ENCODE peak calls at places on chromosomes 6 and 20, in eight cellular contexts. V is SK-MEL-5; E is stimulated activated effector memory CD8-positive, alpha-beta T cell treated with anti-CD3 and anti-CD28 coated beads, Interleukin-12 subunit alpha, Interleukin-12 subunit beta, amount 100 ng/mL, for 72 hours; O is stromal cell of bone marrow; S is A549; N is EL; J is stomach; F is ACHN. Z is an unnamed sample.

GRCh38 chr20:57509665-57510237 is 15.2 kb downstream of the CTCFL start:
- DNase-seq in V (peak; percentile 70), E (no peak), O (no peak), S (peak; percentile 68), N (peak; percentile 43), J (peak; percentile 32), F (peak; percentile 31), Z (peak; percentile 65)

GRCh38 chr6:87274660-87275273 is 47.6 kb upstream of the SMIM8 start:
- DNase-seq in V (no peak), E (no peak), O (peak; percentile 34), S (no peak), N (peak; percentile 58), J (no peak), F (no peak), Z (no peak)

GRCh38 chr6:137830562-137830961 is 36.5 kb upstream of the TNFAIP3 start:
- DNase-seq in V (no peak), E (peak; percentile 72), O (no peak), S (no peak), N (no peak), J (no peak), F (no peak), Z (no peak)

GRCh38 chr6:37622639-37623038 is 75.0 kb downstream of the MDGA1 start:
- DNase-seq in V (peak; percentile 48), E (peak; percentile 62), O (no peak), S (no peak), N (no peak), J (no peak), F (no peak), Z (no peak)

GRCh38 chr6:166106076-166106686 is 61.5 kb downstream of the TBXT start:
- DNase-seq in V (peak; percentile 76), E (peak; percentile 82), O (peak; percentile 23), S (peak; percentile 47), N (peak; percentile 57), J (peak; percentile 81), F (peak; percentile 70), Z (peak; percentile 46)

GRCh38 chr6:6931047-6932025 is 176.4 kb upstream of the RREB1 start:
- DNase-seq in V (no peak), E (no peak), O (no peak), S (no peak), N (no peak), J (no peak), F (no peak), Z (no peak)

GRCh38 chr20:51065615-51066014 is 42.7 kb upstream of the KCNG1 start:
- DNase-seq in V (no peak), E (no peak), O (no peak), S (no peak), N (no peak), J (no peak), F (no peak), Z (no peak)

GRCh38 chr20:64079273-64080012 is at the start of gene RGS19:
- DNase-seq in V (peak; percentile 81), E (peak; percentile 83), O (no peak), S (no peak), N (peak; percentile 73), J (peak; percentile 82), F (peak; percentile 73), Z (peak; percentile 73)

GRCh38 chr6:51866867-51867266 is 220.5 kb downstream of the PKHD1 start:
- DNase-seq in V (no peak), E (no peak), O (no peak), S (no peak), N (no peak), J (no peak), F (no peak), Z (no peak)

GRCh38 chr6:122200441-122200840 is 199.0 kb upstream of the HSF2 start:
- DNase-seq in V (no peak), E (no peak), O (peak; percentile 60), S (no peak), N (no peak), J (no peak), F (no peak), Z (no peak)

GRCh38 chr6:26743157-26743821 is 83.7 kb upstream of the ZNF322 start:
- DNase-seq in V (peak; percentile 91), E (peak; percentile 34), O (no peak), S (peak; percentile 57), N (peak; percentile 79), J (no peak), F (no peak), Z (no peak)

GRCh38 chr6:40397287-40398033 is 189.7 kb downstream of the LRFN2 start:
- DNase-seq in V (no peak), E (no peak), O (no peak), S (no peak), N (no peak), J (no peak), F (no peak), Z (no peak)

GRCh38 chr6:66199146-66199545 is 492.1 kb upstream of the EYS start:
- DNase-seq in V (no peak), E (no peak), O (no peak), S (no peak), N (no peak), J (no peak), F (no peak), Z (no peak)

GRCh38 chr6:53679446-53679933 is 13.9 kb upstream of the KLHL31 start:
- DNase-seq in V (peak; percentile 61), E (no peak), O (peak; percentile 25), S (peak; percentile 52), N (peak; percentile 28), J (no peak), F (peak; percentile 51), Z (peak; percentile 45)

GRCh38 chr20:54335299-54335698 is 127.4 kb downstream of the PFDN4 start:
- DNase-seq in V (no peak), E (no peak), O (peak; percentile 11), S (no peak), N (no peak), J (no peak), F (no peak), Z (no peak)

GRCh38 chr6:4358414-4359107 is 223.2 kb upstream of the ECI2 start:
- DNase-seq in V (peak; percentile 60), E (no peak), O (peak; percentile 100), S (peak; percentile 90), N (peak; percentile 100), J (peak; percentile 85), F (peak; percentile 99), Z (peak; percentile 97)

GRCh38 chr20:12153616-12154015 is 235.9 kb downstream of the BTBD3 start:
- DNase-seq in V (peak; percentile 86), E (no peak), O (peak; percentile 49), S (no peak), N (no peak), J (no peak), F (no peak), Z (no peak)

GRCh38 chr6:36018339-36018738 is 6.1 kb downstream of the SLC26A8 start:
- DNase-seq in V (no peak), E (no peak), O (no peak), S (no peak), N (no peak), J (no peak), F (no peak), Z (no peak)

GRCh38 chr6:41836660-41837052 is 49.2 kb downstream of the TOMM6 start:
- DNase-seq in V (no peak), E (no peak), O (no peak), S (no peak), N (peak; percentile 5), J (no peak), F (no peak), Z (no peak)

GRCh38 chr6:155050311-155050710 is 55.2 kb downstream of the TIAM2 start:
- DNase-seq in V (no peak), E (peak; percentile 74), O (no peak), S (no peak), N (peak; percentile 17), J (no peak), F (no peak), Z (peak; percentile 4)

GRCh38 chr6:38055210-38055609 is 235.7 kb downstream of the ZFAND3 start:
- DNase-seq in V (no peak), E (no peak), O (no peak), S (no peak), N (no peak), J (no peak), F (no peak), Z (no peak)

GRCh38 chr6:159989882-159990480 is 21.1 kb downstream of the IGF2R start:
- DNase-seq in V (no peak), E (no peak), O (no peak), S (no peak), N (peak; percentile 63), J (no peak), F (no peak), Z (no peak)

GRCh38 chr6:37354526-37355384 is 972 bp downstream of the RNF8 start:
- DNase-seq in V (no peak), E (no peak), O (no peak), S (peak; percentile 25), N (peak; percentile 44), J (peak; percentile 36), F (peak; percentile 27), Z (peak; percentile 31)

GRCh38 chr20:53302695-53303094 is 290.9 kb downstream of the ZNF217 start:
- DNase-seq in V (no peak), E (no peak), O (no peak), S (no peak), N (no peak), J (no peak), F (no peak), Z (no peak)

Z was measured in SW480.